ENCODE peak calls at places on chromosomes 13 and 19, in five cellular contexts. C is CD4-positive, alpha-beta memory T cell; M is ascending aorta; N is heart right ventricle; Z is left ventricle myocardium inferior. S is an unnamed sample. For H3K4me1, the result is how much of the 10 kb centered on the place peaks cover.

GRCh38 chr13:47588676-47589075 is 412.4 kb downstream of the SUCLA2 start:
- DNase-seq in C (no peak), M (no peak), N (no peak), Z (no peak), S (no peak)

GRCh38 chr13:38777347-38778107 is 90.7 kb downstream of the FREM2 start:
- DNase-seq in C (no peak), M (no peak), N (no peak), Z (no peak), S (no peak)

GRCh38 chr13:108807841-108808240 is 178.4 kb downstream of the MYO16 start:
- DNase-seq in C (no peak), M (no peak), N (no peak), Z (no peak), S (no peak)

GRCh38 chr19:2038284-2039081 is 12.6 kb downstream of the MKNK2 start:
- DNase-seq in C (no peak), M (no peak), N (no peak), Z (no peak), S (no peak)

GRCh38 chr19:17952041-17952976 is 14.6 kb upstream of the KCNN1 start:
- DNase-seq in C (no peak), M (no peak), N (no peak), Z (no peak), S (no peak)

GRCh38 chr13:98599502-98600328 is 22.8 kb upstream of the STK24 start:
- DNase-seq in C (no peak), M (no peak), N (no peak), Z (no peak), S (no peak)

GRCh38 chr19:10995926-10996600 is 35.2 kb downstream of the SMARCA4 start:
- DNase-seq in C (no peak), M (no peak), N (no peak), Z (no peak), S (no peak)

GRCh38 chr19:17289489-17289888 is 7.8 kb downstream of the ANKLE1 start:
- DNase-seq in C (no peak), M (no peak), N (peak), Z (peak), S (peak)

GRCh38 chr19:6590458-6591319 is at the start of gene CD70:
- DNase-seq in C (peak), M (no peak), N (no peak), Z (no peak), S (no peak)

GRCh38 chr13:98961204-98962105 is 16.4 kb downstream of the DOCK9 start:
- DNase-seq in C (no peak), M (no peak), N (no peak), Z (no peak), S (no peak)

GRCh38 chr13:48403151-48403631 is 9.7 kb downstream of the LPAR6 start:
- DNase-seq in C (peak), M (no peak), N (no peak), Z (no peak), S (no peak)

GRCh38 chr19:8571006-8571411 is 6.2 kb downstream of the MYO1F start:
- DNase-seq in C (peak), M (no peak), N (no peak), Z (peak), S (peak)

GRCh38 chr19:15815306-15815705 is at the start of gene OR10H1:
- DNase-seq in C (no peak), M (no peak), N (no peak), Z (no peak), S (no peak)

GRCh38 chr19:13095393-13095784 is 7.3 kb downstream of the LYL1 start:
- DNase-seq in C (no peak), M (peak), N (no peak), Z (no peak), S (no peak)

GRCh38 chr19:35241417-35241816 is 7.4 kb upstream of the LSR start:
- DNase-seq in C (no peak), M (no peak), N (no peak), Z (no peak), S (no peak)

GRCh38 chr19:50435627-50436026 is 2.9 kb downstream of the MYBPC2 start:
- DNase-seq in C (no peak), M (no peak), N (no peak), Z (no peak), S (no peak)

GRCh38 chr19:13692096-13692495 is 72.2 kb upstream of the MRI1 start:
- DNase-seq in C (no peak), M (peak), N (no peak), Z (no peak), S (no peak)

GRCh38 chr19:13959962-13960862 is 7.9 kb downstream of the DCAF15 start:
- DNase-seq in C (no peak), M (no peak), N (no peak), Z (no peak), S (no peak)

GRCh38 chr13:44726214-44726613 is 150.1 kb upstream of the TSC22D1 start:
- DNase-seq in C (no peak), M (no peak), N (no peak), Z (no peak), S (no peak)

GRCh38 chr13:75550159-75550567 is 572 bp downstream of the UCHL3 start:
- DNase-seq in C (no peak), M (peak), N (no peak), Z (no peak), S (no peak)

GRCh38 chr13:77036294-77036693 is 9.3 kb upstream of the FBXL3 start:
- DNase-seq in C (no peak), M (no peak), N (no peak), Z (no peak), S (no peak)

GRCh38 chr19:16143399-16144215 is at the start of gene HSH2D:
- DNase-seq in C (peak), M (peak), N (peak), Z (peak), S (peak)

GRCh38 chr13:34412817-34413365 is 529.2 kb upstream of the NBEA start:
- DNase-seq in C (no peak), M (no peak), N (no peak), Z (no peak), S (no peak)

GRCh38 chr19:32318884-32319520 is 26.4 kb upstream of the ZNF507 start:
- DNase-seq in C (no peak), M (no peak), N (no peak), Z (no peak), S (no peak)

GRCh38 chr19:44401108-44401786 is at the start of gene ZNF285:
- DNase-seq in C (peak), M (peak), N (peak), Z (peak), S (peak)

DNA sequence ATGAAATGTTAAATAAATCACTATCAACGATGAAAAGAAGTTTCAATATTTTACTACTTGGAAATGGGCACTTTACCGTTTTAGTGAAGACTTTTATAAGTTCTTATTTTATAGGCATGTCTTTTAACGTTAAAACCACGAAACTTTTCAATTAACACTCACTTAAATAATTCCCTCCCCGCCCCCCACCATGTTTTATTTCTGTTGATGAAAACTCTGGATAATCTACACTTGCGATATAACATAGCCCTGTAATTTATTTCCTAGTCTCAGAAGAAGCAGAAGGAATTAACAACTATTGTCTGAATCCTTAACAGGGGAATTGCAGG is 343 bp upstream of the ZNF285 start:
- DNase-seq in C (no peak), M (no peak), N (no peak), Z (no peak), S (no peak)
- H3K4me3 ChIP-seq in C (no peak), M (peak), N (peak), Z (peak), S (peak)

GRCh38 chr19:54309811-54310210 is 3.2 kb downstream of the LILRA5 start:
- DNase-seq in C (no peak), M (no peak), N (no peak), Z (no peak), S (no peak)
- H3K27ac ChIP-seq in C (no peak), M (no peak), N (no peak), Z (no peak), S (no peak)

GRCh38 chr19:45505996-45506245 is 1.4 kb upstream of the VASP start:
- DNase-seq in C (no peak), M (no peak), N (no peak), Z (no peak), S (no peak)
- H3K4me1 ChIP-seq in C (under half), M (under half), N (under half), Z (under half), S (under half)

GRCh38 chr19:42090687-42091086 is 14.7 kb downstream of the ZNF574 start:
- DNase-seq in C (no peak), M (no peak), N (no peak), Z (no peak), S (no peak)

GRCh38 chr19:42089772-42090171 is 13.8 kb downstream of the ZNF574 start:
- DNase-seq in C (no peak), M (no peak), N (no peak), Z (no peak), S (no peak)

GRCh38 chr19:42088471-42089190 is 12.7 kb downstream of the ZNF574 start:
- DNase-seq in C (no peak), M (no peak), N (no peak), Z (no peak), S (no peak)

GRCh38 chr19:42086770-42087550 is 11.0 kb downstream of the ZNF574 start:
- DNase-seq in C (no peak), M (no peak), N (no peak), Z (no peak), S (peak)

GRCh38 chr19:42089191-42089750 is 13.3 kb downstream of the ZNF574 start:
- DNase-seq in C (no peak), M (no peak), N (no peak), Z (no peak), S (no peak)
- H3K4me3 ChIP-seq in C (no peak), M (no peak), N (no peak), Z (peak), S (no peak)

GRCh38 chr13:112779856-112780604 is 90.2 kb downstream of the ATP11A start:
- DNase-seq in C (no peak), M (no peak), N (no peak), Z (no peak), S (peak)

GRCh38 chr13:112783135-112783945 is 93.5 kb downstream of the ATP11A start:
- DNase-seq in C (no peak), M (no peak), N (no peak), Z (no peak), S (peak)

GRCh38 chr13:112781287-112781686 is 91.4 kb downstream of the ATP11A start:
- DNase-seq in C (no peak), M (no peak), N (no peak), Z (no peak), S (no peak)

GRCh38 chr13:112782433-112783010 is 92.7 kb downstream of the ATP11A start:
- DNase-seq in C (no peak), M (no peak), N (no peak), Z (no peak), S (peak)

GRCh38 chr13:112781881-112782361 is 92.1 kb downstream of the ATP11A start:
- DNase-seq in C (no peak), M (no peak), N (peak), Z (peak), S (peak)
- H3K27ac ChIP-seq in C (no peak), M (no peak), N (peak), Z (peak), S (peak)

DNA sequence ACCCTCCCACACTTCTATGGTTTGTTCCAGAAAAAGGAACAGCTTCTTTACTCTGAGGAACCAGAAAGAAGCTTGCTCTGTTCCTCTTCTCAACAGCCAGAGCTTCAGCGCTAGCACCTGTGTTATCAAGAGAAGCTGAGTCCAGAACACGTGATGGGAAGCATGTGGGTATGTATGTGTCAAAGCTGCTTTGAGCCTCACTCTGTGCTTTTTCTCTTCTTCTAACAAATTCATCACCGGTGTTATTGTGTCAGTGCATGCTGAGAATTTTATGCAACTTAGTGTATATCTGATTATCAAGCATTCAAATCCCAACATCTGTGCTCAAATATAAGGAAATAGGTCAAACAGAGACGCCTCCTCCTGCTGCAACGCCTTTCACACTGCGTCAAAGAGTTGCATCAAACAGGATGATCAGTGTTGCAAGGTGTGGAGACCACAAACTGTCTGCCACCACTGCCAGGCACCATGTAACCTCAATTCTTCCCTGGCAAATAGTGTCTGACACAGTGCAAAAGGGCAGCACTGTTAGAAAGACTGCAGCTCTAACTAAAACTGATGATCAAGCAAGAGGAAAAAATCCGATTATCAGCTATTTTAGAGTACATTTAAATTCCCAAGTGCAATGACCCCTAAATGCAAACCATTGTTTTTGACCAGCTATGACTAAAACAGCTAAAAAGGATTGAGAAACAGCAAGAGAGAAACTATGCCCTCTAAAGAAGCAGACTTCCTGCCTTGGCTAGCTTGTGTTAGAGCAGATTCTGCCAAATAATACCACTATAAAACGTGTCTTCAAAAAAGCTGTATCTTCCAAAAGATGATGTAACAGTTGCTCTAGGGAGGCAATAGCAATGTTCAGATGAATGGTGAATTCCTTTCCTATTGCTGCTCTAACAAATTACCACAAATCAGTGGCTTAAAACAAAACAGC is 84.1 kb downstream of the LRRC63 start:
- DNase-seq in C (peak), M (peak), N (no peak), Z (no peak), S (peak)
- H3K4me1 ChIP-seq in C (under half), M (under half), N (under half), Z (under half), S (under half)

GRCh38 chr19:47001584-47001983 is 18.1 kb upstream of the NPAS1 start:
- DNase-seq in C (no peak), M (no peak), N (no peak), Z (no peak), S (no peak)

GRCh38 chr19:47002853-47003610 is 16.6 kb upstream of the NPAS1 start:
- DNase-seq in C (no peak), M (no peak), N (no peak), Z (no peak), S (no peak)

GRCh38 chr19:47003611-47003935 is 16.1 kb upstream of the NPAS1 start:
- DNase-seq in C (no peak), M (no peak), N (no peak), Z (no peak), S (no peak)

GRCh38 chr19:47004012-47004465 is 15.6 kb upstream of the NPAS1 start:
- DNase-seq in C (no peak), M (no peak), N (no peak), Z (no peak), S (no peak)

GRCh38 chr19:47002106-47002766 is 17.4 kb upstream of the NPAS1 start:
- DNase-seq in C (no peak), M (no peak), N (no peak), Z (no peak), S (no peak)
- H3K4me3 ChIP-seq in C (no peak), M (no peak), N (no peak), Z (no peak), S (no peak)

GRCh38 chr13:21079761-21080730 is 18.7 kb upstream of the LATS2 start:
- DNase-seq in C (no peak), M (peak), N (no peak), Z (no peak), S (no peak)
- H3K27ac ChIP-seq in C (no peak), M (peak), N (no peak), Z (peak), S (peak)

GRCh38 chr13:110217811-110218210 is 89.1 kb downstream of the COL4A1 start:
- DNase-seq in C (no peak), M (no peak), N (no peak), Z (no peak), S (no peak)

GRCh38 chr13:110214637-110215036 is 92.3 kb downstream of the COL4A1 start:
- DNase-seq in C (no peak), M (no peak), N (no peak), Z (no peak), S (no peak)

GRCh38 chr13:110216403-110217041 is 90.4 kb downstream of the COL4A1 start:
- DNase-seq in C (no peak), M (peak), N (no peak), Z (no peak), S (no peak)

GRCh38 chr13:110215606-110216005 is 91.4 kb downstream of the COL4A1 start:
- DNase-seq in C (no peak), M (no peak), N (no peak), Z (no peak), S (no peak)

GRCh38 chr13:110216006-110216402 is 91.0 kb downstream of the COL4A1 start:
- DNase-seq in C (no peak), M (no peak), N (no peak), Z (no peak), S (no peak)
- H3K4me1 ChIP-seq in C (under half), M (under half), N (under half), Z (half or more), S (under half)

GRCh38 chr13:113387396-113387795 is 23.5 kb upstream of the GRTP1 start:
- DNase-seq in C (no peak), M (peak), N (no peak), Z (no peak), S (no peak)

GRCh38 chr13:113390874-113391497 is 27.1 kb upstream of the GRTP1 start:
- DNase-seq in C (no peak), M (peak), N (no peak), Z (no peak), S (peak)

GRCh38 chr13:113397606-113398425 is 33.9 kb upstream of the GRTP1 start:
- DNase-seq in C (no peak), M (peak), N (no peak), Z (no peak), S (peak)

GRCh38 chr13:113393572-113394503 is 29.9 kb upstream of the GRTP1 start:
- DNase-seq in C (peak), M (peak), N (peak), Z (peak), S (peak)

DNA sequence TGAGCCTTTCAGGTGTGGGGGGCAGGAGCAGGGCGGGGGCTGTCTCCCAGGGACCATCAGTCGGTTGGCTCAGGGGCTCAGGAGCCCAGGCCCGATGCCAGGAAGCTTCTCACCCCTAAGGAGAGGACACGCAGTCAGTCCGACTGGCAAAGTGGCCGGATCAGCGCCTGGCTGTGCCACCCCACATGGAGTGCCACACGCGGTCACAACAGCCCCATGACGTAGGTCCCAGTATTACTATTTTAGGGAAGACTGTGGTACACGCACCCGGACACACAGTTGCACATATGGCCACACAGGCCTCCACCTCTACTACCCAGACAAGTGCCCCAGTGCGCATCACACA is 29.3 kb upstream of the GRTP1 start:
- DNase-seq in C (no peak), M (peak), N (no peak), Z (no peak), S (peak)
- H3K4me3 ChIP-seq in C (peak), M (peak), N (peak), Z (peak), S (peak)